ENCODE peak calls at places on chromosomes 4 and X, in eight cellular contexts. H is astrocyte of the spinal cord, T is osteocyte, E is tibial artery, U is astrocyte of the cerebellum, V is bronchial epithelial cell, S is dorsolateral prefrontal cortex, P is PC-9. A is an unnamed sample.

GRCh38 chr4:146105464-146105863 is 70.1 kb upstream of the LSM6 start:
- DNase-seq in H (no peak), T (no peak), E (no peak), U (no peak), V (no peak), S (no peak), P (no peak), A (no peak)

GRCh38 chrX:103811858-103812257 is 20.2 kb downstream of the RAB9B start:
- DNase-seq in H (no peak), T (no peak), E (no peak), U (no peak), V (no peak), S (no peak), P (no peak), A (no peak)

GRCh38 chrX:82458207-82458754 is 1049.8 kb upstream of the POU3F4 start:
- DNase-seq in H (no peak), T (no peak), E (no peak), U (no peak), V (no peak), S (no peak), P (no peak), A (no peak)

GRCh38 chr4:25351777-25352421 is 25.2 kb upstream of the ANAPC4 start:
- DNase-seq in H (peak), T (no peak), E (no peak), U (no peak), V (peak), S (no peak), P (no peak), A (no peak)

GRCh38 chrX:27680726-27681125 is 90.6 kb downstream of the DCAF8L2 start:
- DNase-seq in H (peak), T (no peak), E (no peak), U (peak), V (peak), S (no peak), P (no peak), A (no peak)

GRCh38 chr4:169253904-169254303 is 16.9 kb downstream of the SH3RF1 start:
- DNase-seq in H (peak), T (no peak), E (no peak), U (peak), V (no peak), S (no peak), P (no peak), A (no peak)

GRCh38 chr4:142128529-142128928 is 492.1 kb downstream of the IL15 start:
- DNase-seq in H (peak), T (no peak), E (no peak), U (peak), V (no peak), S (no peak), P (no peak), A (no peak)

GRCh38 chr4:28238756-28239155 is 1378.1 kb downstream of the STIM2 start:
- DNase-seq in H (peak), T (no peak), E (no peak), U (no peak), V (no peak), S (no peak), P (no peak), A (no peak)

GRCh38 chrX:10098235-10098819 is 58.4 kb upstream of the CLCN4 start:
- DNase-seq in H (no peak), T (no peak), E (no peak), U (no peak), V (no peak), S (no peak), P (no peak), A (no peak)

GRCh38 chrX:96314974-96315373 is 369.7 kb upstream of the DIAPH2 start:
- DNase-seq in H (peak), T (no peak), E (no peak), U (no peak), V (peak), S (no peak), P (no peak), A (peak)

DNA sequence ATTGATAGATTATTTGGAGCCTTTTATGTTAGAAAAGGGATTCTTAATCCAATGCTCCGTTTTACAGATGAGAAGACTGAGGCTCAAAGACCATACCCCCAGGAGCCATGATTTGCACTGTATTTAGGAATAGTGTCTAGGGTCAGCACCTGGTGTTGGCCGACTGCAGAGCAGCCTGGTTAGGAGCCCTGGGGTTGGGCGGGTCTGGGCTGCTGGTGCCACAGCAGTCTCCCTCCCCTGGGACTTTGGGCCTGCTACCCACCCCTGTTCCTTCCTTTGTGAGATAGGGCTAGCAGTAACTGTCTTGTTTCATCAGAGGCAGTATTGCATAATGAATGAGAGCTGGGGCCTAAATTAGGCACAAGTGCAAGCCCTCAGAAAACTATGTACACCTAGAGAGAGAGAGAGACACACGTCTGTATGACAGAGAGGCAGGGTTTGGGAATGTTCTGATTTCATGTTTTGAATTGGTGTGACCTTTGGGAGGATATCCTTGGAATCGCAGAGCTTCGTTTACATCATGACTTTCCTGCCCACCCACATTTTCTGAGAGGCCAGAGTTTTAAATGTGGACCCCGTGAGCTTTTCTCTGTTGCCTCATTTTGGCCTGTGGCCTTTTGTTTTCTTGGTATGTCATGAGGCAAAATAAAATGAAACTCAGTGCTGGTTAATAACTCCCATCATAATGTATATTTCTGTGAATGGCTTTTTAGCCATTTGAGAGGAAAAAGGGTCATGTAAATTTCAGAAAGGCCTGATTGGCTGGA is 111.8 kb downstream of the PTTG2 start:
- DNase-seq in H (no peak), T (no peak), E (no peak), U (no peak), V (peak), S (no peak), P (no peak), A (no peak)
- TF ChIP-seq CTCF in H (no peak), T (peak), E (no peak), U (no peak), V (no peak), S (no peak), P (no peak), A (no peak)

GRCh38 chr4:10832989-10833635 is 148.5 kb upstream of the CLNK start:
- DNase-seq in H (no peak), T (no peak), E (no peak), U (no peak), V (no peak), S (no peak), P (no peak), A (no peak)
- TF ChIP-seq CTCF in H (no peak), T (no peak), E (no peak), U (no peak), V (no peak), S (no peak), P (no peak), A (no peak)

GRCh38 chr4:138555584-138555983 is 313.4 kb upstream of the SLC7A11 start:
- DNase-seq in H (no peak), T (no peak), E (no peak), U (no peak), V (peak), S (no peak), P (no peak), A (no peak)
- TF ChIP-seq CTCF in H (peak), T (peak), E (no peak), U (peak), V (peak), S (no peak), P (peak), A (no peak)

GRCh38 chr4:99047710-99048109 is 40.9 kb downstream of the ADH5 start:
- DNase-seq in H (no peak), T (no peak), E (no peak), U (no peak), V (no peak), S (no peak), P (no peak), A (no peak)
- TF ChIP-seq CTCF in H (peak), T (peak), E (no peak), U (no peak), V (no peak), S (no peak), P (no peak), A (no peak)

A was measured in Calu3.